ENCODE peak calls at places on chromosomes 1 and 21, in six cellular contexts. Z is body of pancreas, Q is H9, T is NT2/D1, M is left ventricle myocardium inferior, W is heart right ventricle. V is an unnamed sample. For H3K27me3, the result is how much of the 10 kb centered on the place peaks cover.

GRCh38 chr21:15042531-15042930 is 22.3 kb downstream of the NRIP1 start:
- DNase-seq in Z (no peak), Q (no peak), T (no peak), M (no peak), W (no peak), V (no peak)

GRCh38 chr1:30611741-30612309 is 111.6 kb downstream of the MATN1 start:
- DNase-seq in Z (no peak), Q (no peak), T (no peak), M (no peak), W (no peak), V (no peak)

GRCh38 chr1:25126568-25126967 is 105.7 kb downstream of the SYF2 start:
- DNase-seq in Z (no peak), Q (no peak), T (no peak), M (no peak), W (no peak), V (no peak)

GRCh38 chr21:15688809-15689208 is 41.0 kb upstream of the USP25 start:
- DNase-seq in Z (no peak), Q (no peak), T (no peak), M (no peak), W (no peak), V (no peak)

GRCh38 chr1:41977329-41977728 is 58.6 kb upstream of the HIVEP3 start:
- DNase-seq in Z (no peak), Q (no peak), T (no peak), M (no peak), W (no peak), V (no peak)

GRCh38 chr1:52294580-52294979 is 71.4 kb downstream of the CC2D1B start:
- DNase-seq in Z (no peak), Q (no peak), T (no peak), M (no peak), W (no peak), V (no peak)

GRCh38 chr1:198780376-198780775 is 141.5 kb downstream of the PTPRC start:
- DNase-seq in Z (no peak), Q (no peak), T (no peak), M (no peak), W (no peak), V (no peak)

GRCh38 chr1:50271968-50272578 is 151.2 kb downstream of the DMRTA2 start:
- DNase-seq in Z (peak), Q (peak), T (no peak), M (peak), W (peak), V (peak)

GRCh38 chr1:163120372-163120771 is 51.2 kb downstream of the RGS4 start:
- DNase-seq in Z (no peak), Q (no peak), T (no peak), M (no peak), W (no peak), V (no peak)

GRCh38 chr21:36055551-36055950 is 4.8 kb downstream of the SETD4 start:
- DNase-seq in Z (no peak), Q (no peak), T (no peak), M (no peak), W (peak), V (no peak)

GRCh38 chr1:187551061-187551460 is 722.3 kb downstream of the PLA2G4A start:
- DNase-seq in Z (no peak), Q (peak), T (no peak), M (no peak), W (no peak), V (no peak)

GRCh38 chr1:55378582-55378981 is 163.4 kb upstream of the USP24 start:
- DNase-seq in Z (peak), Q (peak), T (peak), M (no peak), W (no peak), V (no peak)

GRCh38 chr1:15280416-15280815 is 33.4 kb downstream of the FHAD1 start:
- DNase-seq in Z (no peak), Q (no peak), T (no peak), M (no peak), W (no peak), V (no peak)

GRCh38 chr1:92509619-92510018 is 22.9 kb upstream of the GFI1 start:
- DNase-seq in Z (no peak), Q (no peak), T (no peak), M (no peak), W (no peak), V (no peak)

GRCh38 chr1:112699425-112700144 is 7.3 kb downstream of the RHOC start:
- DNase-seq in Z (no peak), Q (no peak), T (no peak), M (no peak), W (no peak), V (no peak)

GRCh38 chr1:70945676-70946075 is 101.9 kb downstream of the PTGER3 start:
- DNase-seq in Z (no peak), Q (no peak), T (no peak), M (no peak), W (no peak), V (no peak)

GRCh38 chr1:161492827-161493226 is 12.4 kb upstream of the FCGR2A start:
- DNase-seq in Z (no peak), Q (no peak), T (no peak), M (no peak), W (no peak), V (no peak)
- H3K27me3 ChIP-seq in Z (under half), Q (under half), T (under half), M (half or more), W (half or more), V (under half)

GRCh38 chr1:2815551-2815950 is 14.1 kb upstream of the TTC34 start:
- DNase-seq in Z (no peak), Q (no peak), T (no peak), M (no peak), W (no peak), V (peak)
- H3K27me3 ChIP-seq in Z (under half), Q (under half), T (under half), M (half or more), W (under half), V (under half)

DNA sequence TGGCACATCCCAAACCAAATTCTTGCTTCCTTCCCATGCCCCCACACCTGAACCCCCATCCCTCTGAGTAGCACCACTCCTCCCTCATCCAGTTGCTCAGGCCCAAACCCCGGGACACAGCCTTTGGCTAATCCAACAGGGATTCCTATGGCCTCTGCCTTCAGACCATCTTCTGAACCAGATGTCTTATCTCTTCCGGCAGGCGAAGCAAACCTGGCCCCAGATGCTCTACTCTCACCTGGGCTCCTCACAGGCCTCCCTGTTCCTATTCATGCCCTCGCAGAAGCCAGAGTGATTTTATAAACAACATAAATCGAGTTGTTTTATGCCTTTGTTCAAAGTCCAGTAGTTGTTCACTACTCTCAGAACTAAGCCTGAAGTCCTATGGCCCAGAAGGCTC is 12.5 kb upstream of the KCNA2 start:
- DNase-seq in Z (no peak), Q (no peak), T (no peak), M (no peak), W (no peak), V (no peak)
- H3K27me3 ChIP-seq in Z (under half), Q (under half), T (under half), M (half or more), W (under half), V (under half)

DNA sequence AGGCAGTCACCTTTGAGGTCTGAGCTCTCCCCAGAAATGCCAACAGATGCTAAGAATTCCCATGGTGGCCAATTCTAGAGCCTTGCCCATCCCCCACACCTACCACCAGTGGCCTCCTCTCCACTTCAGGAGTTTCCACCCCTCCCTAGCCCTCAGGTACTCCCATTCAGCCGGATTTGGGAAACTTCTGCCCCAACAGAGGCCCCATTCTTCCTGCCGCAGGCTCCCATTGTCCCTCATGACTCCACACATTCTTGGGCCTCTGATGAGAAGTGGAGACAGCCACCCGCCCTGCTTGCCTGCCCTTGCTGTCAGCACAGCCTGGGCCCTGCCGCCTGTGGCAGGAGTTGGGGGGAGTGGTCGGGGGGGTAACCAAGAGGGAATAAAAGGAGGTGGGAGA is 4.6 kb downstream of the BLACAT1 start:
- DNase-seq in Z (no peak), Q (peak), T (peak), M (no peak), W (no peak), V (no peak)
- H3K27me3 ChIP-seq in Z (under half), Q (under half), T (under half), M (half or more), W (half or more), V (under half)

GRCh38 chr1:37244815-37245214 is 210.5 kb upstream of the GRIK3 start:
- DNase-seq in Z (no peak), Q (no peak), T (no peak), M (no peak), W (no peak), V (no peak)

GRCh38 chr1:37240897-37241296 is 206.6 kb upstream of the GRIK3 start:
- DNase-seq in Z (no peak), Q (no peak), T (no peak), M (no peak), W (no peak), V (no peak)

GRCh38 chr1:37244083-37244480 is 209.8 kb upstream of the GRIK3 start:
- DNase-seq in Z (no peak), Q (no peak), T (no peak), M (no peak), W (no peak), V (no peak)

GRCh38 chr1:37242501-37242900 is 208.2 kb upstream of the GRIK3 start:
- DNase-seq in Z (no peak), Q (no peak), T (no peak), M (no peak), W (no peak), V (no peak)

DNA sequence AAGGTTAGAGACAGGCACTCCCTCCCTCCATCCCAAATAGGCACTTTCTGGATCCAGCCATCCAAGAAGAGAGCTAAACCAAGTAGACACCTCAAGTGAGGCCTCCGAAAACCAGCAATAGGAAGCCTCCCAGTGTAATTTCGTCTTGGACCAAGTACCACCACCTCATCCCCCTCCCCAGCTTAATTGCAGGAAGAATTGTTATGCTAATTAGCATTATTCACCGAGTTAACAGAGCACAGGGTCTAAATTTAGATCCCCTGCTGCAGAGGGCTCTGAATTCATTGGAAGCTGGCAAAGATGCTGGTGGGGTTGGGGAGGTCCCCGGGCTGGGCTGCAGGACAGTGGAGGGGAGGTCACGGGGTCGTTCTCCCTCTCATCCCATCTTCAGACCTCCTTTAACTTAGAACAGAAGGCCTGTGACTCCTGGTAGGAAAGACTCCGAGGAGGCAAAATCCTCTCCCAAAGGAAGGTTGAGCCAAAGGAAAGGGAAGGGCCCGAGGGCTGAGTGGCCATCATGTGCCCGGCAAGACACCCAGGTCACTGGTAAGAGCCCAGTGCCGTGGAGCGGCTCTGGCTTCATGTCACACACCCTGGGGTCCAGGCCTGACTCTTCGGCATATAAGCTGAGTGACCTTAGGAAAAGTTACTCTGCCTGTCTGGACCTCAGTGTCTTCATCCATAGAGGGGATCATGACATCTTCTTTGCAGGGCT is 209.2 kb upstream of the GRIK3 start:
- DNase-seq in Z (no peak), Q (no peak), T (peak), M (no peak), W (no peak), V (no peak)
- H3K27me3 ChIP-seq in Z (under half), Q (under half), T (under half), M (half or more), W (under half), V (under half)

GRCh38 chr21:45382698-45383000 is 22.3 kb upstream of the COL18A1 start:
- DNase-seq in Z (no peak), Q (no peak), T (no peak), M (no peak), W (no peak), V (no peak)
- H3K27me3 ChIP-seq in Z (under half), Q (under half), T (under half), M (under half), W (under half), V (under half)

GRCh38 chr21:39637197-39637970 is 24.6 kb downstream of the B3GALT5 start:
- DNase-seq in Z (peak), Q (peak), T (peak), M (no peak), W (no peak), V (no peak)

GRCh38 chr21:39633043-39633442 is 20.3 kb downstream of the B3GALT5 start:
- DNase-seq in Z (no peak), Q (no peak), T (no peak), M (no peak), W (no peak), V (no peak)

GRCh38 chr21:39633770-39634181 is 21.0 kb downstream of the B3GALT5 start:
- DNase-seq in Z (no peak), Q (no peak), T (no peak), M (no peak), W (no peak), V (no peak)

GRCh38 chr21:39631842-39632577 is 19.3 kb downstream of the B3GALT5 start:
- DNase-seq in Z (no peak), Q (no peak), T (no peak), M (no peak), W (no peak), V (no peak)

GRCh38 chr21:39634507-39634906 is 21.8 kb downstream of the B3GALT5 start:
- DNase-seq in Z (no peak), Q (no peak), T (no peak), M (no peak), W (no peak), V (no peak)
- H3K27me3 ChIP-seq in Z (under half), Q (under half), T (under half), M (under half), W (under half), V (under half)

V was measured in right lobe of liver.